ENCODE peak calls at places on chromosomes 12 and 14, in four cellular contexts. U is H1, K is IMR-90, O is H9. F is an unnamed sample.

GRCh38 chr14:69682607-69683263 is 71.3 kb downstream of the SUSD6 start:
- DNase-seq in U (no peak), K (no peak), O (no peak), F (no peak)

GRCh38 chr12:131775904-131776889 is 52.0 kb upstream of the MMP17 start:
- DNase-seq in U (no peak), K (no peak), O (no peak), F (no peak)

GRCh38 chr12:102462803-102463499 is 17.4 kb downstream of the IGF1 start:
- DNase-seq in U (no peak), K (peak), O (no peak), F (no peak)

GRCh38 chr12:119594772-119595445 is 1.3 kb downstream of the TMEM233 start:
- DNase-seq in U (peak), K (no peak), O (peak), F (peak)

GRCh38 chr14:90624228-90624627 is 192.0 kb downstream of the TTC7B start:
- DNase-seq in U (no peak), K (peak), O (no peak), F (no peak)

GRCh38 chr12:9002335-9002734 is 13.0 kb downstream of the KLRG1 start:
- DNase-seq in U (no peak), K (no peak), O (no peak), F (no peak)

GRCh38 chr12:102401087-102401486 is 79.3 kb downstream of the IGF1 start:
- DNase-seq in U (no peak), K (no peak), O (no peak), F (no peak)

GRCh38 chr12:131487379-131488129 is 223.3 kb upstream of the SFSWAP start:
- DNase-seq in U (no peak), K (no peak), O (no peak), F (no peak)

GRCh38 chr12:98757455-98757854 is 112.4 kb downstream of the APAF1 start:
- DNase-seq in U (no peak), K (no peak), O (no peak), F (no peak)

GRCh38 chr14:96827310-96827709 is 30.1 kb downstream of the VRK1 start:
- DNase-seq in U (no peak), K (no peak), O (no peak), F (peak)

GRCh38 chr14:21169587-21169986 is 13.7 kb upstream of the OR5AU1 start:
- DNase-seq in U (no peak), K (no peak), O (no peak), F (no peak)

GRCh38 chr12:111446631-111447570 is 41.2 kb downstream of the SH2B3 start:
- DNase-seq in U (peak), K (no peak), O (no peak), F (no peak)

GRCh38 chr12:47218191-47218654 is 138.5 kb upstream of the AMIGO2 start:
- DNase-seq in U (no peak), K (no peak), O (no peak), F (no peak)

GRCh38 chr12:111362687-111363475 is 6.0 kb downstream of the PHETA1 start:
- DNase-seq in U (no peak), K (no peak), O (no peak), F (no peak)

GRCh38 chr14:54564799-54565235 is 2.1 kb upstream of the SAMD4A start:
- DNase-seq in U (no peak), K (peak), O (no peak), F (no peak)

GRCh38 chr12:49922349-49923034 is 18.8 kb upstream of the FAIM2 start:
- DNase-seq in U (no peak), K (no peak), O (peak), F (no peak)

GRCh38 chr14:75399819-75400678 is 27.8 kb upstream of the JDP2 start:
- DNase-seq in U (no peak), K (no peak), O (no peak), F (peak)

GRCh38 chr12:112303004-112303403 is 79.2 kb downstream of the HECTD4 start:
- DNase-seq in U (no peak), K (peak), O (no peak), F (peak)

GRCh38 chr12:26406813-26407212 is 211.4 kb downstream of the SSPN start:
- DNase-seq in U (no peak), K (no peak), O (no peak), F (no peak)

GRCh38 chr14:51575225-51576111 is 76.2 kb upstream of the FRMD6 start:
- DNase-seq in U (no peak), K (peak), O (no peak), F (no peak)

GRCh38 chr12:24798335-24798734 is 150.6 kb downstream of the BCAT1 start:
- DNase-seq in U (no peak), K (no peak), O (no peak), F (no peak)

GRCh38 chr12:19014243-19014642 is 115.3 kb upstream of the PLEKHA5 start:
- DNase-seq in U (no peak), K (peak), O (no peak), F (no peak)

GRCh38 chr12:5873341-5873919 is 71.6 kb downstream of the ANO2 start:
- DNase-seq in U (peak), K (no peak), O (peak), F (peak)

GRCh38 chr14:21476526-21476924 is 234 bp downstream of the RAB2B start:
- DNase-seq in U (no peak), K (no peak), O (no peak), F (no peak)

GRCh38 chr14:91230363-91231035 is 14.0 kb downstream of the GPR68 start:
- DNase-seq in U (no peak), K (peak), O (no peak), F (peak)

GRCh38 chr12:102067574-102068258 is 5.9 kb upstream of the WASHC3 start:
- DNase-seq in U (no peak), K (peak), O (no peak), F (no peak)

GRCh38 chr12:118271770-118272417 is 100.8 kb downstream of the TAOK3 start:
- DNase-seq in U (no peak), K (no peak), O (no peak), F (peak)

GRCh38 chr12:47012552-47012951 is 66.9 kb upstream of the PCED1B start:
- DNase-seq in U (no peak), K (no peak), O (no peak), F (no peak)

GRCh38 chr14:65704850-65705249 is 292.3 kb downstream of the FUT8 start:
- DNase-seq in U (no peak), K (no peak), O (no peak), F (peak)

GRCh38 chr12:62581288-62582064 is 114.8 kb downstream of the MON2 start:
- DNase-seq in U (no peak), K (peak), O (no peak), F (peak)

GRCh38 chr14:98695809-98696208 is 576.2 kb downstream of the BCL11B start:
- DNase-seq in U (no peak), K (no peak), O (no peak), F (no peak)

DNA sequence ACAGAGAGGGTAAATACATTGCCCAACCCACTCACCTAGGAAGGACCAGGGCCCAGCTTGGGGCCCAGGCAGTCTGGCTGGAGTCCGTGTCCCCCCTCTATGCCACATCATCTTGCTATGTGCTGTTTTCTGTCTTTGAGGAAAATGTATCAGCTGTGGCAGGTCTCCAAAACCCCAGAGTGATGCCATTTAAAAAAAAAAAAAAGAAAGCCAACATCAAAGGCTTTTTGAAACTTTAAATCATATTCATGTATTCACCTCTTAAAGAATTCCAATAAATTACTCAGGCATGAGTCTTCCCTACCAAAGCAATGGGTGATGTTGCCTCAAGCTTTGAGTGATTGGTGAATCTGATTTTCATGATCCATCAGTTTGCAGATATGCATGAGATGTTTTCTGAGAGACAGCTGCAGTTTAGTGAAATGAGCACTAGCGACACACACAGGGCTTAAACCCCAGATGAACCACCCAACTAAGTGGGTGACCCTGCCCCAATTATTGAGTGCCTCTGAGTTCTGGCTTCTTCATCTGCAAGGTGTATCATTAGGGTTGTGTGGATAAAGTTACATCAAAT is 6.1 kb downstream of the KRT81 start:
- DNase-seq in U (no peak), K (peak), O (no peak), F (no peak)
- H3K56ac ChIP-seq in U (no peak), K (no peak), O (no peak), F (no peak)

GRCh38 chr12:44716681-44717080 is 159.4 kb downstream of the NELL2 start:
- DNase-seq in U (no peak), K (no peak), O (no peak), F (no peak)
- H3K56ac ChIP-seq in U (no peak), K (no peak), O (no peak), F (no peak)

GRCh38 chr12:93358058-93358457 is 19.7 kb upstream of the NUDT4 start:
- DNase-seq in U (no peak), K (no peak), O (no peak), F (no peak)

GRCh38 chr12:93351726-93352125 is 26.0 kb upstream of the NUDT4 start:
- DNase-seq in U (no peak), K (no peak), O (no peak), F (no peak)

GRCh38 chr12:93352321-93352720 is 25.4 kb upstream of the NUDT4 start:
- DNase-seq in U (no peak), K (no peak), O (no peak), F (no peak)

GRCh38 chr12:93358821-93359220 is 18.9 kb upstream of the NUDT4 start:
- DNase-seq in U (no peak), K (peak), O (no peak), F (no peak)

DNA sequence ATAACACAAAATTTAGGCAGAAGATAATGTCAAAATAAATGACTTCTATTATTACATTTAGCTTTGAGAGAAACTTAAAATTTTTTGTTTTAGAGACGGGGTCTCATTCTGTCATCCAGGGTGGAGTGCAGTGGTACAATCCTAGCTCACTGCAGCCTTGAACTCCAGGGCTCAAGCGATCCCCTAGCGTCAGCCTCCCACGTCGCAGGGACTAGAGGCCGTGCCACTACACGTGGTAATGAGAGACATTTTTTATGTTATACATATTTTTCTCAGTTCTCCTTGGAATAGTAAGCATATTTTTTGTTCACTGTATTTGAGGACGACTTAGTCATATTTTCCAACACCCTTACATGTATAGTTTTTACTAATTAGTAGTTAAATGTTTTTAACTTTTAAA is 21.5 kb upstream of the NUDT4 start:
- DNase-seq in U (no peak), K (no peak), O (no peak), F (no peak)
- H3K56ac ChIP-seq in U (no peak), K (no peak), O (no peak), F (no peak)

GRCh38 chr12:109673379-109673778 is 40.2 kb upstream of the FAM222A start:
- DNase-seq in U (no peak), K (no peak), O (no peak), F (no peak)

GRCh38 chr12:109666068-109666467 is 47.6 kb upstream of the FAM222A start:
- DNase-seq in U (no peak), K (no peak), O (no peak), F (no peak)

GRCh38 chr12:109671482-109671881 is 42.1 kb upstream of the FAM222A start:
- DNase-seq in U (no peak), K (no peak), O (no peak), F (no peak)

GRCh38 chr12:109675411-109675810 is 38.2 kb upstream of the FAM222A start:
- DNase-seq in U (no peak), K (no peak), O (no peak), F (no peak)

DNA sequence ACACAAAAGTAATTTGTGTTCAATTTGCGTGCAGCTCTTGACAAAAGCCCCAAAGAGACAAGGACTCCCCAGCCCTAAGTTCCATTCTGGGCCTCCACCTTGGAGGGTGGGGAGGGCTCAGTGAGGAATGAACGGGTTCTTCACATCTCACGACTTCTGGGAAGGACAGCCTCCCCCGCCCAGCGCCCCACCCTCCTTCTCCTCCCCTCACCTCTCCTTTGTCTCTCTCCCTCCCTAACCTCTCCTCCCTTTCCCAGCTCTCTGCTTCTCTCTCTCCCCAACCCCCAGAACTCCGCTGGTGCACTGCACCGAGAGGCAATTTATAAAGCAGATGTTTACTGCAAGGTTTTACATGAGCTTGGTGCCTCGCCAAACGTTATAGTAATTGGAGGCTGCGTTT is 43.0 kb upstream of the FAM222A start:
- DNase-seq in U (no peak), K (no peak), O (peak), F (no peak)
- H3K56ac ChIP-seq in U (no peak), K (no peak), O (no peak), F (peak)

GRCh38 chr14:37088816-37089215 is 83.6 kb downstream of the SLC25A21 start:
- DNase-seq in U (no peak), K (peak), O (no peak), F (no peak)
- H3K56ac ChIP-seq in U (no peak), K (no peak), O (no peak), F (no peak)

GRCh38 chr12:124751654-124752355 is 111.9 kb downstream of the SCARB1 start:
- DNase-seq in U (no peak), K (no peak), O (no peak), F (no peak)
- H3K56ac ChIP-seq in U (no peak), K (no peak), O (no peak), F (no peak)

GRCh38 chr14:101055106-101055662 is 151.7 kb upstream of the RTL1 start:
- DNase-seq in U (no peak), K (no peak), O (no peak), F (no peak)

GRCh38 chr14:101055776-101056374 is 152.4 kb upstream of the RTL1 start:
- DNase-seq in U (no peak), K (peak), O (no peak), F (no peak)

GRCh38 chr14:101054671-101055070 is 151.1 kb upstream of the RTL1 start:
- DNase-seq in U (no peak), K (peak), O (no peak), F (no peak)

GRCh38 chr14:101057394-101057793 is 153.9 kb upstream of the RTL1 start:
- DNase-seq in U (no peak), K (no peak), O (no peak), F (no peak)

GRCh38 chr14:101056446-101056845 is 152.9 kb upstream of the RTL1 start:
- DNase-seq in U (no peak), K (peak), O (no peak), F (no peak)
- H3K56ac ChIP-seq in U (no peak), K (no peak), O (peak), F (no peak)

GRCh38 chr12:79121486-79121885 is 256.9 kb downstream of the SYT1 start:
- DNase-seq in U (no peak), K (no peak), O (peak), F (peak)
- H3K56ac ChIP-seq in U (no peak), K (no peak), O (no peak), F (no peak)